ENCODE peak calls at places on chromosomes 7 and 10, in six cellular contexts. O is HepG2, P is GM12878, T is GM12892, Z is H1, B is K562. U is an unnamed sample.

GRCh38 chr7:128863433-128863989 is 855 bp downstream of the ATP6V1F start:
- DNase-seq in O (peak; percentile 65), P (no peak), T (no peak), Z (no peak), B (peak; percentile 85), U (peak; percentile 70)

GRCh38 chr7:86904949-86905834 is 154.3 kb downstream of the ELAPOR2 start:
- DNase-seq in O (peak; percentile 16), P (no peak), T (no peak), Z (no peak), B (peak; percentile 50), U (no peak)

GRCh38 chr10:131728829-131729228 is 172.0 kb upstream of the PPP2R2D start:
- DNase-seq in O (no peak), P (no peak), T (no peak), Z (no peak), B (no peak), U (no peak)

GRCh38 chr10:122207596-122207995 is 63.5 kb upstream of the BTBD16 start:
- DNase-seq in O (no peak), P (no peak), T (no peak), Z (no peak), B (no peak), U (no peak)

GRCh38 chr10:111936143-111936542 is 247.4 kb downstream of the GPAM start:
- DNase-seq in O (no peak), P (no peak), T (no peak), Z (no peak), B (no peak), U (no peak)

GRCh38 chr7:37430126-37430525 is 18.5 kb downstream of the ELMO1 start:
- DNase-seq in O (no peak), P (no peak), T (no peak), Z (no peak), B (no peak), U (no peak)

GRCh38 chr7:41096921-41097320 is 606.0 kb downstream of the INHBA start:
- DNase-seq in O (no peak), P (no peak), T (no peak), Z (no peak), B (no peak), U (no peak)

GRCh38 chr10:59942556-59942955 is 36.2 kb upstream of the CCDC6 start:
- DNase-seq in O (no peak), P (no peak), T (no peak), Z (no peak), B (no peak), U (no peak)

GRCh38 chr7:129433823-129434171 is 435 bp upstream of the STRIP2 start:
- DNase-seq in O (peak; percentile 65), P (no peak), T (no peak), Z (no peak), B (no peak), U (no peak)

GRCh38 chr10:97850446-97850845 is 803 bp downstream of the GOLGA7B start:
- DNase-seq in O (no peak), P (no peak), T (no peak), Z (no peak), B (no peak), U (no peak)

GRCh38 chr7:122975341-122975740 is 20.2 kb downstream of the TAS2R16 start:
- DNase-seq in O (no peak), P (no peak), T (no peak), Z (no peak), B (no peak), U (no peak)

GRCh38 chr7:143016996-143017395 is 9.9 kb downstream of the OR9A2 start:
- DNase-seq in O (no peak), P (no peak), T (no peak), Z (no peak), B (no peak), U (no peak)

GRCh38 chr7:107453388-107453787 is 16.5 kb upstream of the GPR22 start:
- DNase-seq in O (no peak), P (no peak), T (no peak), Z (no peak), B (no peak), U (no peak)

GRCh38 chr10:88152720-88153119 is 289.3 kb downstream of the PTEN start:
- DNase-seq in O (no peak), P (peak; percentile 40), T (peak; percentile 13), Z (no peak), B (no peak), U (peak; percentile 17)

GRCh38 chr7:32616625-32617024 is 121.3 kb downstream of the AVL9 start:
- DNase-seq in O (no peak), P (no peak), T (no peak), Z (no peak), B (peak; percentile 81), U (no peak)

GRCh38 chr7:113752289-113752688 is 166.5 kb downstream of the PPP1R3A start:
- DNase-seq in O (no peak), P (no peak), T (no peak), Z (no peak), B (no peak), U (no peak)

GRCh38 chr10:11036424-11037011 is 18.8 kb downstream of the CELF2 start:
- DNase-seq in O (peak; percentile 11), P (no peak), T (no peak), Z (no peak), B (peak; percentile 29), U (no peak)

GRCh38 chr10:14648042-14648765 is 126.5 kb downstream of the FAM107B start:
- DNase-seq in O (no peak), P (peak; percentile 99), T (peak; percentile 45), Z (no peak), B (no peak), U (peak; percentile 49)

GRCh38 chr10:79400567-79401004 is 44.8 kb downstream of the ZCCHC24 start:
- DNase-seq in O (peak; percentile 37), P (no peak), T (peak; percentile 74), Z (no peak), B (peak; percentile 89), U (peak; percentile 84)

GRCh38 chr10:944034-944831 is 12.7 kb upstream of the LARP4B start:
- DNase-seq in O (no peak), P (no peak), T (no peak), Z (no peak), B (no peak), U (no peak)

GRCh38 chr7:4162845-4163564 is 519.1 kb upstream of the FOXK1 start:
- DNase-seq in O (no peak), P (no peak), T (no peak), Z (no peak), B (no peak), U (no peak)

GRCh38 chr10:19772958-19773357 is 43.3 kb upstream of the PLXDC2 start:
- DNase-seq in O (no peak), P (no peak), T (no peak), Z (no peak), B (no peak), U (no peak)

GRCh38 chr7:82715344-82715743 is 271.8 kb upstream of the CACNA2D1 start:
- DNase-seq in O (no peak), P (peak; percentile 34), T (no peak), Z (no peak), B (no peak), U (no peak)

GRCh38 chr10:100516847-100517246 is 2.8 kb downstream of the SEC31B start:
- DNase-seq in O (peak; percentile 24), P (no peak), T (no peak), Z (no peak), B (peak; percentile 34), U (no peak)

GRCh38 chr10:38159007-38159406 is 64.9 kb downstream of the ZNF37A start:
- DNase-seq in O (no peak), P (no peak), T (no peak), Z (no peak), B (no peak), U (no peak)

GRCh38 chr7:45890902-45891461 is 2.7 kb downstream of the IGFBP1 start:
- DNase-seq in O (peak; percentile 36), P (no peak), T (no peak), Z (no peak), B (peak; percentile 37), U (no peak)

GRCh38 chr7:130152270-130153141 is 52.7 kb downstream of the TMEM209 start:
- DNase-seq in O (no peak), P (no peak), T (no peak), Z (no peak), B (no peak), U (no peak)

GRCh38 chr7:76318488-76319353 is 16.2 kb downstream of the HSPB1 start:
- DNase-seq in O (peak; percentile 84), P (peak; percentile 64), T (peak; percentile 73), Z (no peak), B (peak; percentile 89), U (peak; percentile 67)
- TF ChIP-seq POLR2A in O (no peak), P (peak; percentile 64), T (peak; percentile 58), Z (peak; percentile 64), B (no peak), U (peak; percentile 54)

GRCh38 chr10:77548157-77548556 is 89.5 kb downstream of the KCNMA1 start:
- DNase-seq in O (no peak), P (no peak), T (no peak), Z (no peak), B (no peak), U (no peak)
- TF ChIP-seq TAF1 in O (no peak), P (no peak), T (no peak), Z (no peak), B (no peak), U (no peak)

DNA sequence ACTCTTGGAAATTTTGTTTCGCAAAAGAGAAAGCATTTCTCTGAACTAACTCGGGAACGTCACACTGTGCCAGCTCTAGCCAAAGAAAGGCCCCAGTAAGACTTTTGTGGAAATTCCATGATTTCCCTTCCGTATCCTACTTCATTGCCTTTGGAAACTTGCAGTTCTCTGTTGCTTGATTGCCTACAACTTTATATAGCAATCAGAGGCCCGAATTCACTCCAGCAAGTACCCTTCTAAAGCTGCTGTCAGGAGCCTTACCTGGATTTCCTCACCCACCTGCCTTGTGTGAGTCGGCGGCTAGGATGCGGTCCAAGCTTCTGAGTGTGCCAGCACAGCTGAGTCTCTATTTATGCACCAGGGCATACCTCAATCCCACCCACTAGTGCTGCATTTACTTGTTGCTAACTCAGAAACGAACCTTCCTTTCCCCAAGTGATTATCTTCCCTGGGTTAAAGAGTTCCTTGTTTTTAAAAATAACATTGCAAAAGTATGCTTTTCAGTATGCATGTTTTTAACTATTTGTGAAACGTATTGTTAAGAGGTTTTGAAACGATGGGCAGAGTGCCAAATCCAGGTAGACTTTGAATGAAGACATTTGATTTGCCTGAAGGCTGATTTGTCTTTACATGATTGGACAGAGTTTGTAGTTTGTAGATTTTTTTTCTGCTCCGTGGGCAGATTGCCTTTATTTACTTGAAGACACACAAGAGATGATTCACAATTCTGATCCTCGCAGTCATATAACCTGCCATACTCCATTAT is at the start of gene AGR2:
- DNase-seq in O (no peak), P (no peak), T (no peak), Z (no peak), B (no peak), U (no peak)
- TF ChIP-seq POLR2A in O (no peak), P (no peak), T (no peak), Z (no peak), B (no peak), U (no peak)

GRCh38 chr7:157769016-157769869 is 432.4 kb downstream of the DNAJB6 start:
- DNase-seq in O (no peak), P (no peak), T (no peak), Z (no peak), B (no peak), U (no peak)

GRCh38 chr7:157766098-157766497 is 429.3 kb downstream of the DNAJB6 start:
- DNase-seq in O (no peak), P (no peak), T (no peak), Z (no peak), B (no peak), U (no peak)

GRCh38 chr7:157767466-157767865 is 430.7 kb downstream of the DNAJB6 start:
- DNase-seq in O (no peak), P (no peak), T (no peak), Z (no peak), B (no peak), U (no peak)

GRCh38 chr7:157769870-157770213 is 433.0 kb downstream of the DNAJB6 start:
- DNase-seq in O (no peak), P (no peak), T (no peak), Z (no peak), B (no peak), U (no peak)

GRCh38 chr7:157768198-157768597 is 431.4 kb downstream of the DNAJB6 start:
- DNase-seq in O (no peak), P (no peak), T (no peak), Z (no peak), B (no peak), U (no peak)
- TF ChIP-seq TAF1 in O (no peak), P (no peak), T (no peak), Z (no peak), B (no peak), U (no peak)